ENCODE peak calls at places on chromosomes 13 and 19, in four cellular contexts. R is uterus, I is prostate gland, T is ovary. N is an unnamed sample.

GRCh38 chr19:45446295-45446694 is 21.5 kb upstream of the FOSB start:
- DNase-seq in R (no peak), I (no peak), T (no peak), N (no peak)

GRCh38 chr13:76828316-76828741 is 57.9 kb downstream of the KCTD12 start:
- DNase-seq in R (no peak), I (no peak), T (no peak), N (no peak)

GRCh38 chr19:33720155-33720493 is 76.5 kb upstream of the KCTD15 start:
- DNase-seq in R (no peak), I (no peak), T (no peak), N (no peak)

GRCh38 chr19:6853868-6854267 is 33.5 kb upstream of the ADGRE1 start:
- DNase-seq in R (no peak), I (no peak), T (no peak), N (no peak)

GRCh38 chr19:35314858-35315470 is 14.0 kb upstream of the CD22 start:
- DNase-seq in R (no peak), I (no peak), T (no peak), N (no peak)

GRCh38 chr19:51025809-51026553 is 435 bp downstream of the KLK11 start:
- DNase-seq in R (no peak), I (peak; percentile 74), T (peak; percentile 54), N (no peak)

GRCh38 chr13:66501187-66501586 is 728.9 kb downstream of the PCDH9 start:
- DNase-seq in R (no peak), I (no peak), T (no peak), N (no peak)

GRCh38 chr13:27018230-27018875 is 153.3 kb downstream of the USP12 start:
- DNase-seq in R (no peak), I (no peak), T (no peak), N (no peak)

GRCh38 chr19:7706662-7707454 is 4.9 kb upstream of the FCER2 start:
- DNase-seq in R (no peak), I (no peak), T (no peak), N (no peak)

GRCh38 chr13:99677388-99677951 is 176.2 kb downstream of the TM9SF2 start:
- DNase-seq in R (no peak), I (no peak), T (no peak), N (no peak)

GRCh38 chr19:49861127-49861526 is 6.2 kb downstream of the PNKP start:
- DNase-seq in R (peak; percentile 32), I (peak; percentile 81), T (peak; percentile 77), N (peak; percentile 55)

GRCh38 chr19:44813331-44814131 is 4.6 kb downstream of the BCAM start:
- DNase-seq in R (no peak), I (no peak), T (no peak), N (no peak)

DNA sequence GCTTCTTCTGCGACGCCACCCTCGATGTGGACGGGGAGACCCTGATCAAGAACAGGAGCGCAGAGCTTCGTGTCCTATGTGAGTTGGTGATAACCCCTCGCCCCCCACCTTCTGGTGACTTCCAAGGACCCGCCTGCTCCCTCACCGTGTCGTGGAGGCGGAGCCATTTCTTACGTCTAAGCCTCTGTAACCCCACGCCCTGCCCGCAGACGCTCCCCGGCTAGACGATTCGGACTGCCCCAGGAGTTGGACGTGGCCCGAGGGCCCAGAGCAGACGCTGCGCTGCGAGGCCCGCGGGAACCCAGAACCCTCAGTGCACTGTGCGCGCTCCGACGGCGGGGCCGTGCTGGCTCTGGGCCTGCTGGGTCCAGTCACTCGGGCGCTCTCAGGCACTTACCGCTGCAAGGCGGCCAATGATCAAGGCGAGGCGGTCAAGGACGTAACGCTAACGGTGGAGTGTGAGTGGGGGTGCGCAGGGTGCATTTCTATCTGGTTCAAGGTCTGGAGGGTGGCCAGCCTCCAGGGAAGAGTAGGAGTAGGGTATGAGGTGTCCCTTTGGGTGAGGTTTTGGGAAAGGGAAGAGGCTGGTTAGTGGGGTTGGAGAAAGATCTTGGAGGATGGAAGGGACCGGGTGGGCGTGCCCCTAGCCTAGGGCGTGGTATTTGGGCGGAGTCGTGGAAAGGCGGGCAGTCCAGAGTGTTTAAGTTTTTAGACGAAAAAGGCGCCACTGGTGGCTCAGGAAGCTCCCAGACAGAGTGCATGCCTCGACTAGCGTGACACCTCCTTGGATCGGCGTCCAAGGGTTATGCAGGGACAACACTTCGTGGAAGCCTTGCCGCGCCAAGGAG is 3.3 kb downstream of the ICAM5 start:
- DNase-seq in R (no peak), I (no peak), T (no peak), N (no peak)
- H3K4me3 ChIP-seq in R (no peak overlapping the region), I (peak overlapping the region; percentile 10), T (no peak overlapping the region), N (no peak overlapping the region)

GRCh38 chr19:55503447-55504251 is 15.4 kb downstream of the SSC5D start:
- DNase-seq in R (peak; percentile 91), I (peak; percentile 86), T (peak; percentile 93), N (peak; percentile 89)
- TF ChIP-seq POLR2A in R (no peak), I (peak; percentile 19), T (peak; percentile 15), N (no peak)

GRCh38 chr19:13868663-13869062 is 8.3 kb upstream of the NANOS3 start:
- DNase-seq in R (no peak), I (no peak), T (no peak), N (no peak)

GRCh38 chr19:13865243-13865577 is 11.7 kb upstream of the NANOS3 start:
- DNase-seq in R (no peak), I (no peak), T (no peak), N (no peak)

GRCh38 chr19:13865578-13866462 is 11.1 kb upstream of the NANOS3 start:
- DNase-seq in R (no peak), I (no peak), T (peak; percentile 58), N (no peak)

GRCh38 chr19:13864513-13865242 is 12.3 kb upstream of the NANOS3 start:
- DNase-seq in R (no peak), I (no peak), T (peak; percentile 50), N (no peak)

DNA sequence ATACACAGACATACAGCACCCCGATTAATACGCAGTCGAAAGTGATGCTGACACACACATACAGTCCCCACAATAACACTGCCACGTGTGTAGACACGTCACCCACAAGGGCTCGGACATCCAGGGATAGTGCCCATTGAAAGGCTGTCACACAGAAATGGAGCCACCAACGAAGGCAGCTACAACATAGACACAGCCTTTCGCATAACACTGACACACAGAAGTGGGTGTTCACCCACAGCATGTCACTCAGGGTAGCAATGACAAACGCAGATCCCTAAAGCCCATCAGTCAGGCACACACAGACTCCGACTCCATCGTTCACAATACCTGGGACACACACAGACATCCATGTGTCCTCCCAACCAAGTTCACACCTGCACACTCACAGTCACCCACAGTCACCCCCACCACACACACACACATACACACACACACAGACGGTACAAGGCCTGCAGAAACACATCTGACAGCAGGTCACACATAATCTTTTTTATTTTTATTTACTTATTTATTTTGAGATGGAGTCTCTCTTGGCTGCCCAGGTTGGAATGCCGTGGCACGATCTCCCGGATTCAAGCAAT is 10.4 kb upstream of the NANOS3 start:
- DNase-seq in R (no peak), I (no peak), T (no peak), N (no peak)
- H3K4me3 ChIP-seq in R (no peak overlapping the region), I (no peak overlapping the region), T (no peak overlapping the region), N (peak overlapping the region; percentile 81)

GRCh38 chr19:14073925-14074838 is 1.6 kb downstream of the MISP3 start:
- DNase-seq in R (no peak), I (peak; percentile 42), T (peak; percentile 44), N (peak; percentile 23)

GRCh38 chr19:14078406-14078805 is 5.8 kb downstream of the MISP3 start:
- DNase-seq in R (no peak), I (no peak), T (no peak), N (no peak)

GRCh38 chr19:14072535-14073231 is at the start of gene MISP3:
- DNase-seq in R (no peak), I (peak; percentile 36), T (no peak), N (no peak)

GRCh38 chr19:14070268-14071050 is 2.1 kb upstream of the MISP3 start:
- DNase-seq in R (no peak), I (no peak), T (no peak), N (no peak)

GRCh38 chr19:14073232-14073924 is 792 bp downstream of the MISP3 start:
- DNase-seq in R (peak; percentile 51), I (peak; percentile 53), T (peak; percentile 78), N (no peak)
- TF ChIP-seq POLR2A in R (no peak), I (peak; percentile 57), T (no peak), N (peak; percentile 47)

GRCh38 chr19:42093505-42093904 is 17.5 kb downstream of the ZNF574 start:
- DNase-seq in R (no peak), I (no peak), T (no peak), N (no peak)
- H3K4me3 ChIP-seq in R (no peak overlapping the region), I (no peak overlapping the region), T (no peak overlapping the region), N (no peak overlapping the region)

DNA sequence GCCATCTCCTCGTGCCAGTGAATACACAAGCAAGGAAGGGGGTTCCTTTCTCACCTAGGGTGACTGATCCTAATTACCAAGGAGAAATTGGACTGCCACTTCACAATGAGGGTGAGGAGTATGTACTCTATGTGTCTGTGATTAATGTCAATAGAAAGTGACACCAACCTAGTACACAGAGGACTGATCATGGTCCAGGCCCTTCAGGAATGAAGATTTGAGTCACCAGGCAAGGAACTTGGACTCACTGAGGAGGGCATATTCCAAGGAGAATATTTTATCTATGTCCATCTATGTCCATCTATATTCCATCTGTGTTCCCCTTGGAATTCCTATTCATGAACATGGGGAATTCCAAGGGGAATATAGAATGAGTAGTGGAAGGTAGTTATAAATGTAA is 9.2 kb upstream of the ALOX5AP start:
- DNase-seq in R (no peak), I (no peak), T (no peak), N (no peak)
- TF ChIP-seq POLR2A in R (no peak), I (no peak), T (no peak), N (no peak)

GRCh38 chr13:34153428-34154180 is 335.7 kb downstream of the RFC3 start:
- DNase-seq in R (no peak), I (no peak), T (no peak), N (no peak)

GRCh38 chr13:34152996-34153395 is 335.0 kb downstream of the RFC3 start:
- DNase-seq in R (no peak), I (no peak), T (no peak), N (no peak)

GRCh38 chr13:34155931-34156607 is 338.1 kb downstream of the RFC3 start:
- DNase-seq in R (no peak), I (no peak), T (no peak), N (no peak)

GRCh38 chr13:34159946-34160345 is 342.0 kb downstream of the RFC3 start:
- DNase-seq in R (no peak), I (no peak), T (no peak), N (no peak)

GRCh38 chr13:34156841-34157365 is 339.0 kb downstream of the RFC3 start:
- DNase-seq in R (peak; percentile 82), I (peak; percentile 64), T (peak; percentile 44), N (peak; percentile 24)
- H3K4me3 ChIP-seq in R (no peak overlapping the region), I (no peak overlapping the region), T (no peak overlapping the region), N (no peak overlapping the region)

DNA sequence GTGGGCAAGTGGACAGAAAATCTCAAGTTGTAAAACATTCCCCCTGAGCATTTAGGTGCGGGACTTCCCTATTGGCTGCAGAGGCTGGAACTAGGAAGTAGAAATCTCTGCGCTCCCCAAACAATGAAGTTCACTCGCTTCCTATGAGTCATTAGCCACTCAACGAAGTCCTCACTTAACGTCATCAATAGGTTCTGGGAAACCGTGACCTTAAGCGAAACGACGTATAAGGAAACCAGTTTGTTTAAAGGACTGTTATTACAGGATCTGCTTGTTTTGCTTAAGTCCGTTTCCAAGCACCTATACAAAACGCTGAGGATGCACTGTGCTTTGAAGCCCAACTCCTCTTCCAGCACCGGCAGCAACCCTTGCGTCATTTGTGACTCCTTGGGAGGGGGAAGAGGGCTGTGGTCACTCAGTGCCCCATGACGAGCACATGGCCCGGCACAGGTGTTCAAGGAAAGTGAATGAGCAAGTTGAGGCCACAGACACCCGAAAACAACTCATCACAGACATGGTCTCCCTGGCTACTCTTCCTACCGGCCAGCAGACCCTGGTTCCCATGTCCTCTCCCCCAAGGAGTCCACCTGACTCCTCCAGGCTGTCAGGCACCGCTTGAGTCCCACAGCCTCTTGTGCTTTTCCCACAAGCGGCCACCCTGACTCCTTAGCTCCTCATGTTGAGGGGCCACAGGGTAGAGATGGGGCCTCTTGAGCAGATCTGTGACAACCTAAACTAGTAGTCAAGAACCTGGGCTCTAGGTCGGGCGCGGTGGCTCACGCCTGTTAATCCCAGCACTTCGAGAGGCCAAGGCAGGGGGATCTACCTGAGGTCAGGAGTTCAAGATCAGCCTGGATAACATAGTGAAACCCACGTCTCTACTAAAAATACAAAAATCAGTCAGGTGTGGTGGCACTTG is 4.8 kb downstream of the RPS16 start:
- DNase-seq in R (no peak), I (no peak), T (no peak), N (no peak)
- TF ChIP-seq POLR2A in R (no peak), I (no peak), T (no peak), N (no peak)